ENCODE peak calls at places on chromosomes 5 and 9, in six cellular contexts. One of them, this sample, is unnamed.

GRCh38 chr9:21153688-21154608 is 12.3 kb upstream of the IFNW1 start:
- DNase-seq in NCI-H1930: peak; percentile 36
- DNase-seq in A549: peak; percentile 28
- DNase-seq in glomerular endothelial cell: peak; percentile 18
- DNase-seq in ovary: no peak
- DNase-seq in amygdala: no peak
- DNase-seq in this sample: no peak

GRCh38 chr5:58871648-58872242 is 288.9 kb downstream of the RAB3C start:
- DNase-seq in NCI-H1930: no peak
- DNase-seq in A549: peak; percentile 69
- DNase-seq in glomerular endothelial cell: no peak
- DNase-seq in ovary: no peak
- DNase-seq in amygdala: no peak
- DNase-seq in this sample: no peak

GRCh38 chr9:14437336-14438231 is 123.6 kb upstream of the NFIB start:
- DNase-seq in NCI-H1930: no peak
- DNase-seq in A549: no peak
- DNase-seq in glomerular endothelial cell: no peak
- DNase-seq in ovary: peak; percentile 41
- DNase-seq in amygdala: no peak
- DNase-seq in this sample: no peak

GRCh38 chr9:75033789-75034473 is 5.8 kb upstream of the CARNMT1 start:
- DNase-seq in NCI-H1930: no peak
- DNase-seq in A549: no peak
- DNase-seq in glomerular endothelial cell: no peak
- DNase-seq in ovary: no peak
- DNase-seq in amygdala: no peak
- DNase-seq in this sample: no peak

GRCh38 chr5:135140805-135141204 is 106.8 kb upstream of the PITX1 start:
- DNase-seq in NCI-H1930: no peak
- DNase-seq in A549: peak; percentile 80
- DNase-seq in glomerular endothelial cell: no peak
- DNase-seq in ovary: no peak
- DNase-seq in amygdala: no peak
- DNase-seq in this sample: peak; percentile 61

GRCh38 chr9:138071292-138071691 is 193.7 kb downstream of the CACNA1B start:
- DNase-seq in NCI-H1930: no peak
- DNase-seq in A549: no peak
- DNase-seq in glomerular endothelial cell: no peak
- DNase-seq in ovary: no peak
- DNase-seq in amygdala: no peak
- DNase-seq in this sample: no peak

GRCh38 chr9:13627502-13627901 is 348.0 kb upstream of the MPDZ start:
- DNase-seq in NCI-H1930: no peak
- DNase-seq in A549: no peak
- DNase-seq in glomerular endothelial cell: no peak
- DNase-seq in ovary: no peak
- DNase-seq in amygdala: no peak
- DNase-seq in this sample: no peak

GRCh38 chr5:134437340-134438267 is 25.9 kb upstream of the CDKN2AIPNL start:
- DNase-seq in NCI-H1930: no peak
- DNase-seq in A549: no peak
- DNase-seq in glomerular endothelial cell: no peak
- DNase-seq in ovary: no peak
- DNase-seq in amygdala: no peak
- DNase-seq in this sample: no peak

GRCh38 chr9:124012368-124013262 is 1.0 kb downstream of the LHX2 start:
- DNase-seq in NCI-H1930: no peak
- DNase-seq in A549: no peak
- DNase-seq in glomerular endothelial cell: no peak
- DNase-seq in ovary: no peak
- DNase-seq in amygdala: no peak
- DNase-seq in this sample: no peak

GRCh38 chr5:59583810-59584562 is 309.5 kb downstream of the PDE4D start:
- DNase-seq in NCI-H1930: peak; percentile 30
- DNase-seq in A549: peak; percentile 68
- DNase-seq in glomerular endothelial cell: no peak
- DNase-seq in ovary: no peak
- DNase-seq in amygdala: no peak
- DNase-seq in this sample: peak; percentile 44

GRCh38 chr5:159286420-159287035 is 23.4 kb downstream of the UBLCP1 start:
- DNase-seq in NCI-H1930: no peak
- DNase-seq in A549: peak; percentile 35
- DNase-seq in glomerular endothelial cell: peak; percentile 16
- DNase-seq in ovary: no peak
- DNase-seq in amygdala: no peak
- DNase-seq in this sample: no peak

GRCh38 chr9:123620258-123620657 is 264.3 kb downstream of the CRB2 start:
- DNase-seq in NCI-H1930: no peak
- DNase-seq in A549: peak; percentile 19
- DNase-seq in glomerular endothelial cell: no peak
- DNase-seq in ovary: no peak
- DNase-seq in amygdala: no peak
- DNase-seq in this sample: no peak

GRCh38 chr5:39714036-39714698 is 289.4 kb upstream of the DAB2 start:
- DNase-seq in NCI-H1930: peak; percentile 31
- DNase-seq in A549: peak; percentile 81
- DNase-seq in glomerular endothelial cell: peak; percentile 50
- DNase-seq in ovary: no peak
- DNase-seq in amygdala: no peak
- DNase-seq in this sample: no peak

GRCh38 chr5:170861855-170862766 is at the start of gene RANBP17:
- DNase-seq in NCI-H1930: peak; percentile 21
- DNase-seq in A549: peak; percentile 75
- DNase-seq in glomerular endothelial cell: no peak
- DNase-seq in ovary: peak; percentile 42
- DNase-seq in amygdala: no peak
- DNase-seq in this sample: peak; percentile 8

GRCh38 chr5:61132559-61132958 is 29.7 kb downstream of the SMIM15 start:
- DNase-seq in NCI-H1930: no peak
- DNase-seq in A549: no peak
- DNase-seq in glomerular endothelial cell: no peak
- DNase-seq in ovary: no peak
- DNase-seq in amygdala: no peak
- DNase-seq in this sample: no peak

GRCh38 chr5:73482383-73483193 is 15.7 kb upstream of the BTF3 start:
- DNase-seq in NCI-H1930: no peak
- DNase-seq in A549: no peak
- DNase-seq in glomerular endothelial cell: no peak
- DNase-seq in ovary: no peak
- DNase-seq in amygdala: no peak
- DNase-seq in this sample: no peak

GRCh38 chr9:114409103-114409780 is 21.5 kb upstream of the AKNA start:
- DNase-seq in NCI-H1930: no peak
- DNase-seq in A549: peak; percentile 29
- DNase-seq in glomerular endothelial cell: no peak
- DNase-seq in ovary: no peak
- DNase-seq in amygdala: no peak
- DNase-seq in this sample: no peak